ENCODE peak calls at places on chromosomes 1 and 21, in eight cellular contexts. Z is tibial nerve, R is lower lobe of right lung, K is hepatocyte, M is neuronal stem cell, Q is GM23248, H is psoas muscle, X is dorsolateral prefrontal cortex. I is an unnamed sample.

GRCh38 chr1:153375511-153375910 is at the start of gene S100A12:
- DNase-seq in Z (no peak), R (no peak), K (peak), M (no peak), Q (peak), H (no peak), X (no peak), I (no peak)

GRCh38 chr1:181135815-181136737 is 47.6 kb downstream of the IER5 start:
- DNase-seq in Z (no peak), R (no peak), K (no peak), M (no peak), Q (peak), H (no peak), X (no peak), I (peak)

GRCh38 chr1:116853680-116854191 is 56.0 kb upstream of the PTGFRN start:
- DNase-seq in Z (no peak), R (no peak), K (peak), M (no peak), Q (peak), H (no peak), X (no peak), I (no peak)

GRCh38 chr1:162397943-162398560 is 13.9 kb downstream of the SH2D1B start:
- DNase-seq in Z (no peak), R (no peak), K (no peak), M (no peak), Q (no peak), H (no peak), X (no peak), I (no peak)

GRCh38 chr1:170765279-170765678 is 101.3 kb downstream of the PRRX1 start:
- DNase-seq in Z (no peak), R (no peak), K (no peak), M (no peak), Q (no peak), H (no peak), X (no peak), I (no peak)

GRCh38 chr1:55927934-55928333 is 651.4 kb downstream of the PLPP3 start:
- DNase-seq in Z (no peak), R (no peak), K (no peak), M (no peak), Q (peak), H (no peak), X (no peak), I (no peak)

GRCh38 chr1:29825274-29825940 is 589.1 kb downstream of the PTPRU start:
- DNase-seq in Z (no peak), R (no peak), K (no peak), M (no peak), Q (no peak), H (no peak), X (no peak), I (no peak)

GRCh38 chr1:22327411-22327810 is 124.2 kb upstream of the ZBTB40 start:
- DNase-seq in Z (no peak), R (no peak), K (no peak), M (no peak), Q (no peak), H (no peak), X (no peak), I (no peak)

GRCh38 chr1:94702440-94702810 is 117.7 kb upstream of the SLC44A3 start:
- DNase-seq in Z (peak), R (no peak), K (no peak), M (no peak), Q (peak), H (peak), X (no peak), I (peak)

GRCh38 chr1:33443067-33443704 is 12.3 kb upstream of the PHC2 start:
- DNase-seq in Z (no peak), R (no peak), K (no peak), M (no peak), Q (peak), H (no peak), X (no peak), I (no peak)

GRCh38 chr1:11518016-11518670 is 39.2 kb downstream of the DISP3 start:
- DNase-seq in Z (no peak), R (no peak), K (no peak), M (no peak), Q (no peak), H (no peak), X (no peak), I (no peak)

GRCh38 chr1:156126043-156126700 is 11.7 kb downstream of the LMNA start:
- DNase-seq in Z (peak), R (peak), K (peak), M (no peak), Q (peak), H (peak), X (peak), I (peak)

GRCh38 chr21:42313501-42313969 is 1.7 kb downstream of the TFF3 start:
- DNase-seq in Z (no peak), R (no peak), K (no peak), M (no peak), Q (no peak), H (no peak), X (no peak), I (no peak)

GRCh38 chr1:38600905-38601304 is 258.7 kb downstream of the RRAGC start:
- DNase-seq in Z (no peak), R (no peak), K (no peak), M (no peak), Q (no peak), H (no peak), X (no peak), I (no peak)
- H3K27ac ChIP-seq in Z (no peak), R (no peak), K (no peak), M (no peak), Q (no peak), H (no peak), X (no peak), I (no peak)

DNA sequence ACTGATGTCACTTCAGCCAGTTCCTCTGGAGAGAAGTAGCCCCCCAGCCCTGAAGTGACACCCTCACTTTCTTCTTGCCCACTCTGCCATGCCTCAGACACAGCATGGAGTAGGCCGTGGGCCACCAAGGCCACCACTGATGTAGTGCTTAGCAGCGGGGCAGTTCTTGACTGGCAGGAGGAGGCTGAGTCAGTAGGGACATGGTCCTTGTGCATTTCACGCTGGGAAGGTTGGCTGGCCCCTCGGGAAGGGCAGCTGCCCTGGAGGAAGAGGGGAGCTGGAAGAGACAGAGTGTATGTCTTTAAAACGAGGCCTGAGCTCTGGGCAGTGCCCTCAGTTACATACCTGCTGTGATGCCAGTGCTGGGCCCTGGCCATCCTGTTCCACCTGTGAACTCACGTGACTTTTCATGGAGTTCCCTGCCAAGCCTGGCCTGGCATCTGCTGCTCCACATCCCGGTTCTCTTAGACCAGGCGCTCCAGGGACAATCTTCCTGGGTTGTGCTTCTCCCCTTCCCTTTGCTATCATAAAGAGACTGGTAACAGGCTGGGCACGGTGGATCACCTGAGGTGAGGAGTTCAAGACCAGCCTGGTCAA is 158.6 kb upstream of the TMEM51 start:
- DNase-seq in Z (no peak), R (no peak), K (no peak), M (no peak), Q (no peak), H (no peak), X (no peak), I (no peak)
- H3K4me3 ChIP-seq in Z (no peak), R (no peak), K (no peak), M (no peak), Q (no peak), H (no peak), X (no peak), I (no peak)

GRCh38 chr1:87684786-87685185 is 356.1 kb downstream of the LMO4 start:
- DNase-seq in Z (peak), R (no peak), K (peak), M (no peak), Q (peak), H (no peak), X (no peak), I (no peak)

GRCh38 chr1:87682565-87682964 is 353.9 kb downstream of the LMO4 start:
- DNase-seq in Z (no peak), R (no peak), K (no peak), M (no peak), Q (no peak), H (no peak), X (no peak), I (no peak)

GRCh38 chr1:87683557-87683956 is 354.9 kb downstream of the LMO4 start:
- DNase-seq in Z (no peak), R (no peak), K (no peak), M (no peak), Q (no peak), H (no peak), X (no peak), I (no peak)

GRCh38 chr1:87685366-87686136 is 356.9 kb downstream of the LMO4 start:
- DNase-seq in Z (no peak), R (no peak), K (peak), M (no peak), Q (no peak), H (no peak), X (no peak), I (no peak)

GRCh38 chr1:87684194-87684593 is 355.5 kb downstream of the LMO4 start:
- DNase-seq in Z (no peak), R (no peak), K (peak), M (no peak), Q (peak), H (no peak), X (peak), I (no peak)
- H3K27ac ChIP-seq in Z (no peak), R (peak), K (peak), M (no peak), Q (no peak), H (peak), X (no peak), I (no peak)

GRCh38 chr21:33022828-33023573 is 2.7 kb upstream of the OLIG2 start:
- DNase-seq in Z (no peak), R (no peak), K (no peak), M (no peak), Q (no peak), H (no peak), X (no peak), I (no peak)
- H3K4me3 ChIP-seq in Z (no peak), R (peak), K (no peak), M (no peak), Q (no peak), H (peak), X (peak), I (no peak)

GRCh38 chr1:23530750-23531651 is at the start of gene E2F2:
- DNase-seq in Z (peak), R (peak), K (peak), M (peak), Q (peak), H (peak), X (peak), I (peak)

GRCh38 chr1:23529146-23530088 is 1.6 kb downstream of the E2F2 start:
- DNase-seq in Z (no peak), R (no peak), K (no peak), M (no peak), Q (no peak), H (no peak), X (no peak), I (no peak)

GRCh38 chr1:23528245-23528978 is 2.6 kb downstream of the E2F2 start:
- DNase-seq in Z (peak), R (peak), K (peak), M (no peak), Q (peak), H (peak), X (no peak), I (peak)

GRCh38 chr1:23531695-23532094 is 662 bp upstream of the E2F2 start:
- DNase-seq in Z (no peak), R (no peak), K (no peak), M (no peak), Q (no peak), H (no peak), X (no peak), I (no peak)

DNA sequence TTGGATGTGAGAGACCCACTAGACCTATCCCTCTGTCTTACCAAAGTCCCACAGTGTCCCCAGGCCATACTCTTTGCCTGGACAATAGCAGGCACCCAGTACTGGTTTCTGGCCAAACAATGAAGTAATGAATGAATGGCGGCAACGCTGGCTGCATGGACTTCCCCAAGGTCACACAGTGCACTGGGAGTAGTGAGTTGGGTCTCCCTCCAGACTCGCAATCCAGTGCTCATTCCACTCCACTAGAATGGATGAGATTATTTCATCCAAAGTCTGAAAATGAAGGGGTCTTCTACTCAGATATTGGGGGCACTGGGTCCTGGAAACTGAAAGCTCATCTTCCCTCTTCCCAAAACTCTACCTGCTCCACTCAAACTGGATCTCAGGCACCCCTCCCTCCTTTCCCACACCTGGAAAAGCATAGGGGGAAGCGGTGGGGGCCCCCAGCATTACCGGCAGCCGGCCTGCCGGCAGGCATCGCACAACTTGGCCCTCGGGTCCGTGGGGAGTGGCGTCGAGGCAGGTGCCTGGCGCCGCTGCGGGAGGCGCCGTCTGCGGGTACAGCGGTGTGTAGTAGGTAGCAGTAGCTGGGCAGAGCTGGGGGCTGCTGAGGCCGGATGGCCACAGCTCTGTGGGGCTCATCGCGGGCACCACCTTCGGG is 814 bp downstream of the E2F2 start:
- DNase-seq in Z (no peak), R (no peak), K (no peak), M (no peak), Q (no peak), H (no peak), X (no peak), I (peak)
- H3K27ac ChIP-seq in Z (no peak), R (no peak), K (no peak), M (no peak), Q (no peak), H (no peak), X (no peak), I (peak)